ENCODE peak calls at places on chromosomes 13 and 19, in four cellular contexts. J, W, B and D are unnamed samples.

GRCh38 chr13:34076319-34076718 is 258.4 kb downstream of the RFC3 start:
- DNase-seq in B (no peak), J (no peak), W (no peak), D (peak; percentile 69)

GRCh38 chr13:98390086-98390697 is 186.7 kb downstream of the STK24 start:
- DNase-seq in B (peak; percentile 20), J (no peak), W (no peak), D (no peak)

GRCh38 chr19:54883228-54883627 is 9.2 kb downstream of the FCAR start:
- DNase-seq in B (no peak), W (no peak), J (no peak), D (no peak)

GRCh38 chr13:33353210-33353609 is 67.7 kb upstream of the STARD13 start:
- DNase-seq in B (no peak), J (no peak), W (peak; percentile 11), D (no peak)

GRCh38 chr13:34886476-34886875 is 55.6 kb upstream of the NBEA start:
- DNase-seq in B (no peak), J (no peak), W (no peak), D (no peak)

GRCh38 chr13:103466761-103467160 is 400.5 kb upstream of the SLC10A2 start:
- DNase-seq in B (no peak), W (no peak), J (no peak), D (no peak)

GRCh38 chr19:45311640-45312039 is 11.0 kb downstream of the CKM start:
- DNase-seq in B (no peak), W (no peak), J (no peak), D (no peak)

GRCh38 chr13:94345374-94346195 is 133.9 kb downstream of the DCT start:
- DNase-seq in W (no peak), B (peak; percentile 44), J (no peak), D (peak; percentile 77)

GRCh38 chr19:55526216-55527196 is 10.4 kb downstream of the SBK2 start:
- DNase-seq in W (no peak), J (no peak), B (peak; percentile 87), D (no peak)

GRCh38 chr13:110012102-110012739 is 225.8 kb upstream of the IRS2 start:
- DNase-seq in W (no peak), B (peak; percentile 97), J (no peak), D (peak; percentile 89)

GRCh38 chr19:16875584-16876555 is 12.9 kb upstream of the F2RL3 start:
- DNase-seq in B (no peak), W (no peak), J (no peak), D (no peak)

GRCh38 chr13:30607908-30608307 is 9.8 kb upstream of the USPL1 start:
- DNase-seq in B (no peak), J (no peak), W (peak; percentile 85), D (peak; percentile 38)

GRCh38 chr19:19628499-19629134 is 597 bp upstream of the LPAR2 start:
- DNase-seq in J (peak; percentile 79), W (no peak), B (peak; percentile 48), D (peak; percentile 90)

GRCh38 chr13:60012503-60012902 is 151.2 kb downstream of the DIAPH3 start:
- DNase-seq in W (no peak), J (no peak), B (no peak), D (peak; percentile 79)

GRCh38 chr13:28037399-28037798 is 48.9 kb upstream of the URAD start:
- DNase-seq in W (no peak), J (no peak), B (peak; percentile 57), D (peak; percentile 47)

GRCh38 chr13:44266305-44266704 is 107.3 kb upstream of the SERP2 start:
- DNase-seq in B (no peak), J (no peak), W (no peak), D (no peak)

GRCh38 chr19:10961763-10962536 is 1.1 kb downstream of the SMARCA4 start:
- DNase-seq in J (peak; percentile 35), B (peak; percentile 12), W (no peak), D (no peak)

GRCh38 chr19:3648037-3648905 is 21.7 kb upstream of the CACTIN start:
- DNase-seq in J (no peak), B (no peak), W (no peak), D (no peak)

GRCh38 chr19:11504502-11505031 is 1.1 kb downstream of the ZNF653 start:
- DNase-seq in B (no peak), J (no peak), W (no peak), D (no peak)

GRCh38 chr13:20130652-20131051 is 30.2 kb downstream of the GJA3 start:
- DNase-seq in W (no peak), B (no peak), J (no peak), D (no peak)

GRCh38 chr13:26785845-26786630 is 25.5 kb upstream of the GPR12 start:
- DNase-seq in J (no peak), B (no peak), W (no peak), D (peak; percentile 3)

GRCh38 chr19:43439183-43440063 is 24.7 kb downstream of the TEX101 start:
- DNase-seq in W (no peak), B (no peak), J (no peak), D (peak; percentile 71)

GRCh38 chr19:49761625-49762311 is 1.3 kb downstream of the TSKS start:
- DNase-seq in J (no peak), W (no peak), B (peak; percentile 56), D (no peak)

GRCh38 chr19:4064551-4065260 is 2.0 kb downstream of the ZBTB7A start:
- DNase-seq in W (no peak), J (no peak), B (no peak), D (no peak)

GRCh38 chr13:48126944-48127814 is 32.3 kb upstream of the MED4 start:
- DNase-seq in W (peak; percentile 47), B (peak; percentile 60), J (peak; percentile 54), D (peak; percentile 67)

GRCh38 chr13:39302855-39303254 is 264.6 kb downstream of the NHLRC3 start:
- DNase-seq in B (no peak), W (no peak), J (no peak), D (no peak)

GRCh38 chr19:45380107-45380506 is 9.7 kb upstream of the ERCC2 start:
- DNase-seq in W (no peak), J (no peak), B (no peak), D (no peak)

GRCh38 chr13:98150836-98151489 is 8.1 kb downstream of the FARP1 start:
- DNase-seq in W (no peak), B (no peak), J (no peak), D (no peak)

GRCh38 chr13:91058066-91058465 is 289.4 kb upstream of the MIR17HG start:
- DNase-seq in W (no peak), J (peak; percentile 11), B (no peak), D (peak; percentile 6)

GRCh38 chr13:106291006-106291405 is 244.5 kb downstream of the EFNB2 start:
- DNase-seq in W (no peak), J (no peak), B (peak; percentile 76), D (peak; percentile 54)

GRCh38 chr13:20360041-20360491 is 127.9 kb upstream of the GJB6 start:
- DNase-seq in J (no peak), B (peak; percentile 43), W (no peak), D (peak; percentile 51)

DNA sequence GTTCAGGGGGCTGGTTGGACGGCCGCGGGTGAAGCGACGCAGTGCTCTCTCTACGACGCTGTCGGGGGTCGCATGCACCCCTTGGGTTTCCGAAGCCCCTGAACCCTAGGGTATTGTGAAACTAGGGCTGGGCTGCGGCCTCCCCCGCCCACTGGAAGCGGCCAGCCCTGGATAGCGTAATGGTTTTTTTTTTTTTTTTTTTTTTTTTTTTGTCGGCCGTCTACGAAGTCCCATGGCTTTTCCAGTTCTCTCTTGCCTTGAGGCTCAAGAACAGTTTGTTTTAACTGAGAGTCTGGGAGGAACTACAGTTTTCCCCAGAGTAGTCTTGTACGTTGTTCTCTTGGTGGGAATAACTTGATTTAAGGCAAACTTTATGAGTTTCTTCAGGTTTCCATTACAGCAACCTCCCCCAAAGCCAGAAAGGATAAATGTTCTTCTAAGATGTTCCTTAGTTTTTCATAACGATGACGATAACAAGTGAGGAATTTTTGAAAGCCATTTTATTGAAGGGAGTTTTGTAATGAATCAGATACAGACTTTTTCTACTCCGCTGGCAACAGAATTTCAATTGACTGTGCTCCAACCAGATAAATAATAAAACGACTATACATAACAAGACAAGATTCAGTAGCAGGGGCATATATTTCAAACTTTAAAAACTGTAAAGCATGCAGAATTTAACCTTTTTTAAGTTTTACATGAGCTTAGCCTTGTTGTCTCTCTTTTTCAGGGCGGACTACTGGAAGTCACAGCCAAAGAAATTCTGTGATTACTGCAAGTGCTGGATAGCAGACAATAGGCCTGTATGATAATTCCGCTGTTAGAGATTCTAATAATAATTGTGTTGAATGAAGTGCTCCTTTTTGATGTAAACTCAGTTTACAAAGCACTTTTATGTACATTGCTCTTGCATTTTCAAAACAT is 867 bp downstream of the WBP4 start:
- DNase-seq in J (no peak), W (no peak), B (peak; percentile 64), D (no peak)
- H2AFZ ChIP-seq in J (peak overlapping the region; percentile 96), W (peak overlapping the region; percentile 99), B (peak overlapping the region; percentile 91), D (peak overlapping the region; percentile 93)

DNA sequence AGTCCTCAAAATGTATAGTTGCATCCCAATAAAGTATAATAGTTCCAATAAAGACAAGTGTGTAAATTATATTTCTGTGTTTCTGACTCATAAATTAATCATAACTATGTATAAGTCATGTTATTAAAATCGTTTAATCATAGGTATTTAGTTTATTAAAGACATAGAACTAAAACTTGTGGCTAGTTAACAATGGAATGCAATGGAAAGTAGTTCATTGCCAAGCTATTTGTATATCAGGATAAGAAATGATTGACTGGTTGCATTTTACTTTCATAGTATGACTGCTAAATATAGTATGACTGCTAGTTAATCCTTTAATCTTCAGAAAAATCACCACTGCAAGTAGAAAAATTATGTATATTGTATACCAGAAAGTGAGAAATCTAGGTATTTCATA is 16.9 kb downstream of the COG3 start:
- DNase-seq in B (no peak), J (no peak), W (no peak), D (no peak)
- H3K36me3 ChIP-seq in B (peaks cover 11% of the 10 kb centered on the region), J (peaks cover 74% of the 10 kb centered on the region), W (no peaks in the 10 kb centered on the region), D (peaks cover 14% of the 10 kb centered on the region)

DNA sequence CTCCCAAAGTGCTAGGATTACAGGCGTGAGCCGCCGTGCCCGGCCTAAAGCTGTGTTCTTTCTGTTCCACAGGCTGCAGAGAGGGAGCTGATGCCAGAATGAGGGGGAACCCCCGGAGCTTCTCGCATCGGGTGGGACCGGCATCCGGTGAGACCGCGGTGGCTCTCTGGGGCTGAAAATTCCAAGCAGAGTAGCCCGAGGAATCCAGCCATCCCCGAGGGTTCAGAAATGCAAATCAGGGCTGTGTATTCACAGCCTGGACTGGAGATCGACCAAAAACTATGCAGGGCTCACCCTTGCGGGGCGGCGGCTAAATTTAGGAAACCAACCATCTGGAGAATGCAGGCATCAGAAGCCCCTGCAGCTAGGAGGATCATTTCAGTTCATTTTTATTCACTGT is 99.2 kb downstream of the GNG7 start:
- DNase-seq in J (no peak), B (no peak), W (no peak), D (no peak)
- H2AFZ ChIP-seq in J (peak overlapping the region; percentile 45), B (peak overlapping the region; percentile 67), W (no peak overlapping the region), D (peak overlapping the region; percentile 70)

GRCh38 chr19:40233811-40234389 is 7.4 kb upstream of the CCNP start:
- DNase-seq in J (no peak), W (no peak), B (no peak), D (no peak)

GRCh38 chr19:40234429-40235237 is 8.1 kb upstream of the CCNP start:
- DNase-seq in B (no peak), W (no peak), J (no peak), D (no peak)

GRCh38 chr19:40236366-40236765 is 9.9 kb upstream of the CCNP start:
- DNase-seq in J (no peak), W (no peak), B (no peak), D (no peak)

GRCh38 chr19:40236026-40236355 is 9.5 kb upstream of the CCNP start:
- DNase-seq in B (no peak), J (no peak), W (no peak), D (no peak)

GRCh38 chr19:40235238-40236025 is 8.9 kb upstream of the CCNP start:
- DNase-seq in W (no peak), B (no peak), J (no peak), D (no peak)
- H3K36me3 ChIP-seq in W (peaks cover 43% of the 10 kb centered on the region), B (peaks cover 57% of the 10 kb centered on the region), J (peaks cover 62% of the 10 kb centered on the region), D (peaks cover 10% of the 10 kb centered on the region)